ENCODE peak calls at places on chromosomes 7 and 10, in seven cellular contexts. One of them, this sample, is unnamed.

GRCh38 chr7:151694828-151695580 is 175.3 kb upstream of the RHEB start:
- DNase-seq in suprapubic skin: no peak
- DNase-seq in tibial nerve: no peak
- DNase-seq in uterus: no peak
- DNase-seq in ovary: no peak
- DNase-seq in colonic mucosa: peak; percentile 57
- DNase-seq in heart left ventricle: peak; percentile 84
- DNase-seq in this sample: peak; percentile 51

GRCh38 chr10:24382979-24383663 is 174.2 kb downstream of the KIAA1217 start:
- DNase-seq in uterus: no peak
- DNase-seq in tibial nerve: no peak
- DNase-seq in suprapubic skin: no peak
- DNase-seq in heart left ventricle: no peak
- DNase-seq in ovary: no peak
- DNase-seq in colonic mucosa: peak; percentile 63
- DNase-seq in this sample: no peak

GRCh38 chr7:136006208-136006607 is 29.0 kb upstream of the MTPN start:
- DNase-seq in ovary: no peak
- DNase-seq in suprapubic skin: no peak
- DNase-seq in heart left ventricle: no peak
- DNase-seq in uterus: no peak
- DNase-seq in tibial nerve: no peak
- DNase-seq in colonic mucosa: no peak
- DNase-seq in this sample: no peak

GRCh38 chr10:69337312-69338132 is 59.2 kb downstream of the HK1 start:
- DNase-seq in tibial nerve: no peak
- DNase-seq in colonic mucosa: no peak
- DNase-seq in uterus: no peak
- DNase-seq in ovary: no peak
- DNase-seq in suprapubic skin: peak; percentile 77
- DNase-seq in heart left ventricle: peak; percentile 40
- DNase-seq in this sample: peak; percentile 59

GRCh38 chr10:76882245-76882644 is 755.4 kb downstream of the KCNMA1 start:
- DNase-seq in colonic mucosa: no peak
- DNase-seq in heart left ventricle: no peak
- DNase-seq in tibial nerve: no peak
- DNase-seq in ovary: no peak
- DNase-seq in suprapubic skin: no peak
- DNase-seq in uterus: no peak
- DNase-seq in this sample: peak; percentile 47

GRCh38 chr10:6590100-6590499 is 10.0 kb upstream of the PRKCQ start:
- DNase-seq in ovary: no peak
- DNase-seq in heart left ventricle: no peak
- DNase-seq in suprapubic skin: no peak
- DNase-seq in tibial nerve: no peak
- DNase-seq in colonic mucosa: no peak
- DNase-seq in uterus: no peak
- DNase-seq in this sample: no peak

GRCh38 chr7:55593515-55594318 is 21.4 kb upstream of the VOPP1 start:
- DNase-seq in suprapubic skin: no peak
- DNase-seq in tibial nerve: peak; percentile 45
- DNase-seq in heart left ventricle: no peak
- DNase-seq in ovary: peak; percentile 32
- DNase-seq in uterus: peak; percentile 55
- DNase-seq in colonic mucosa: peak; percentile 76
- DNase-seq in this sample: peak; percentile 75

GRCh38 chr7:123865517-123866117 is 20.6 kb downstream of the HYAL4 start:
- DNase-seq in tibial nerve: no peak
- DNase-seq in ovary: peak; percentile 20
- DNase-seq in uterus: peak; percentile 24
- DNase-seq in heart left ventricle: peak; percentile 42
- DNase-seq in suprapubic skin: no peak
- DNase-seq in colonic mucosa: peak; percentile 78
- DNase-seq in this sample: no peak

GRCh38 chr10:68099736-68100135 is 9.6 kb upstream of the MYPN start:
- DNase-seq in suprapubic skin: no peak
- DNase-seq in ovary: no peak
- DNase-seq in tibial nerve: no peak
- DNase-seq in colonic mucosa: no peak
- DNase-seq in heart left ventricle: no peak
- DNase-seq in uterus: no peak
- DNase-seq in this sample: no peak

GRCh38 chr7:71925663-71926062 is 486.5 kb downstream of the CALN1 start:
- DNase-seq in uterus: no peak
- DNase-seq in heart left ventricle: no peak
- DNase-seq in tibial nerve: no peak
- DNase-seq in suprapubic skin: no peak
- DNase-seq in ovary: no peak
- DNase-seq in colonic mucosa: no peak
- DNase-seq in this sample: no peak

GRCh38 chr10:21208666-21209316 is 311.7 kb upstream of the NEBL start:
- DNase-seq in uterus: no peak
- DNase-seq in tibial nerve: no peak
- DNase-seq in colonic mucosa: no peak
- DNase-seq in suprapubic skin: no peak
- DNase-seq in heart left ventricle: no peak
- DNase-seq in ovary: no peak
- DNase-seq in this sample: no peak

GRCh38 chr10:7233259-7233991 is 177.4 kb downstream of the SFMBT2 start:
- DNase-seq in uterus: no peak
- DNase-seq in tibial nerve: no peak
- DNase-seq in suprapubic skin: no peak
- DNase-seq in heart left ventricle: no peak
- DNase-seq in ovary: no peak
- DNase-seq in colonic mucosa: no peak
- DNase-seq in this sample: no peak

GRCh38 chr10:119817991-119818888 is 54.4 kb downstream of the MCMBP start:
- DNase-seq in uterus: peak; percentile 80
- DNase-seq in heart left ventricle: peak; percentile 46
- DNase-seq in colonic mucosa: peak; percentile 27
- DNase-seq in tibial nerve: peak; percentile 33
- DNase-seq in suprapubic skin: peak; percentile 81
- DNase-seq in ovary: peak; percentile 87
- DNase-seq in this sample: peak; percentile 67

GRCh38 chr7:2862831-2863361 is 18.8 kb upstream of the GNA12 start:
- DNase-seq in uterus: no peak
- DNase-seq in tibial nerve: no peak
- DNase-seq in colonic mucosa: no peak
- DNase-seq in ovary: peak; percentile 54
- DNase-seq in heart left ventricle: no peak
- DNase-seq in suprapubic skin: no peak
- DNase-seq in this sample: no peak

GRCh38 chr10:70648427-70648826 is 23.9 kb upstream of the ADAMTS14 start:
- DNase-seq in suprapubic skin: no peak
- DNase-seq in tibial nerve: no peak
- DNase-seq in ovary: no peak
- DNase-seq in heart left ventricle: no peak
- DNase-seq in colonic mucosa: no peak
- DNase-seq in uterus: no peak
- DNase-seq in this sample: no peak

GRCh38 chr7:17095951-17096350 is 202.5 kb upstream of the AHR start:
- DNase-seq in heart left ventricle: no peak
- DNase-seq in suprapubic skin: no peak
- DNase-seq in ovary: no peak
- DNase-seq in tibial nerve: no peak
- DNase-seq in colonic mucosa: no peak
- DNase-seq in uterus: no peak
- DNase-seq in this sample: no peak

GRCh38 chr10:4196948-4197390 is 412.0 kb upstream of the KLF6 start:
- DNase-seq in suprapubic skin: no peak
- DNase-seq in colonic mucosa: no peak
- DNase-seq in tibial nerve: no peak
- DNase-seq in ovary: no peak
- DNase-seq in uterus: no peak
- DNase-seq in heart left ventricle: no peak
- DNase-seq in this sample: no peak

GRCh38 chr10:4195214-4195613 is 410.2 kb upstream of the KLF6 start:
- DNase-seq in ovary: no peak
- DNase-seq in uterus: no peak
- DNase-seq in tibial nerve: no peak
- DNase-seq in colonic mucosa: no peak
- DNase-seq in suprapubic skin: no peak
- DNase-seq in heart left ventricle: no peak
- DNase-seq in this sample: no peak

GRCh38 chr10:4197676-4198075 is 412.7 kb upstream of the KLF6 start:
- DNase-seq in heart left ventricle: no peak
- DNase-seq in colonic mucosa: no peak
- DNase-seq in ovary: no peak
- DNase-seq in uterus: no peak
- DNase-seq in suprapubic skin: no peak
- DNase-seq in tibial nerve: no peak
- DNase-seq in this sample: no peak

GRCh38 chr10:4199196-4199595 is 414.2 kb upstream of the KLF6 start:
- DNase-seq in ovary: no peak
- DNase-seq in uterus: no peak
- DNase-seq in suprapubic skin: no peak
- DNase-seq in tibial nerve: no peak
- DNase-seq in colonic mucosa: no peak
- DNase-seq in heart left ventricle: no peak
- DNase-seq in this sample: no peak

DNA sequence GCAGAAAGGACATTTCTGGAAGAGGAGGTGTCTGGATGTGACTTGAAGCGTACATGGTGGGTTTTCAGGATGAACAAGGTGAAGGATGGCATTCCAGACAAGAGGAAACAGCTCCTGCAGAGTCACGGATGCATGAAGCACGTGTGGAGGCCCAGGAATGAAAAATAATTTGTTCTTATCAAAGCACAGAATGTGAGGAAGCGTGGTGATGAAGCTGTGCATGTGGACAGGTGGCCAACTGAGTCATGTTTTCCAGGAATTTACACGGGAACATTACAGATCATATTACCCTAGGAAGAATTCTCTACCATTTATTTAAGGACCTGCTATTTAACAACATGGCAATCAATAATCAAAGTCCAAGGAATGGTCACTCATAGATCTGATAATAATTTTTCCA is 413.2 kb upstream of the KLF6 start:
- DNase-seq in uterus: no peak
- DNase-seq in suprapubic skin: no peak
- DNase-seq in heart left ventricle: no peak
- DNase-seq in colonic mucosa: no peak
- DNase-seq in ovary: no peak
- DNase-seq in tibial nerve: no peak
- DNase-seq in this sample: no peak
- H3K4me1 ChIP-seq in uterus: no peaks in the 10 kb centered on the region
- H3K4me1 ChIP-seq in suprapubic skin: peaks cover 20% of the 10 kb centered on the region
- H3K4me1 ChIP-seq in heart left ventricle: peaks cover 13% of the 10 kb centered on the region
- H3K4me1 ChIP-seq in colonic mucosa: no peaks in the 10 kb centered on the region
- H3K4me1 ChIP-seq in ovary: peaks cover 1% of the 10 kb centered on the region
- H3K4me1 ChIP-seq in tibial nerve: peaks cover 20% of the 10 kb centered on the region
- H3K4me1 ChIP-seq in this sample: peaks cover 10% of the 10 kb centered on the region

DNA sequence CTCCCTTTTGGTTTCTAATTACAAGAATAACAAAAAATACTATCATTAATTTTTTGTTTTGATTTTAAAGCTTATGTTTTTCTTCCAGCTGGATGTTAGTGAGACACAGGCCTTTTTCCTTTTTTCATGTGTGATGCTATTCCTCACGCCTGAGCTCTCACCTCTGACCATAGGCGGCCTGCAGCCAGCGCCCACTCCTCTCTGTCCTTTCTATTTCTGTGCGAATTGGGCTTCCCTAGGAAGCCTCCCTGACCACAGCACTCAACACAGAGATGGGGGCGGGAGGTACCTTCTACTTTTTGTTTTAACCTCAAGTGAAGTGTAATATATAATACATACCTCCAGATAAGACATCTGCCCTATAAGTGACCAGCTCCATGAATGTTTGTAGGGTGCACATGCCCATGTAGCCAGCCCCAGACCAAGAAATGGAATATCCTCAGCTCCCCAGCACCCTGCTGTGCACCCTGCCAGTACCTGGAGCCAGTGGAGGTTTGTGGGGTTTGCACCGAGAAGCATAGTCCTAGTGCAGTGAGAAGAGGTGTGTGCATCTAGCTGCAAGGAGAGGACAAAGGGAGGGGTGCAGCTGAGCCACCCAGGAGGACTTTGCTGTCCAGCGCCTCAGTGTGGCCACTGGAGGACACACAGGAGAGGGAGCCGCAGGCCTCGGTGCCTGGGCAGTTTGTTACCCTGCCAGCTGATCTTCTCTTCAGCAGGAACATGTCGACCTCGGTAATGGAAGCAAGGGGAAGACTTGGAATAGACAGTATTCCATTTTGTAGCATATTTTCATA is 38.5 kb downstream of the BNIP3 start:
- DNase-seq in uterus: no peak
- DNase-seq in tibial nerve: no peak
- DNase-seq in ovary: peak; percentile 48
- DNase-seq in heart left ventricle: no peak
- DNase-seq in suprapubic skin: peak; percentile 69
- DNase-seq in colonic mucosa: no peak
- DNase-seq in this sample: no peak
- TF ChIP-seq CTCF in uterus: no peak
- TF ChIP-seq CTCF in tibial nerve: no peak
- TF ChIP-seq CTCF in ovary: no peak
- TF ChIP-seq CTCF in heart left ventricle: peak; percentile 52
- TF ChIP-seq CTCF in suprapubic skin: peak; percentile 15
- TF ChIP-seq CTCF in colonic mucosa: peak; percentile 14
- TF ChIP-seq CTCF in this sample: peak; percentile 25

DNA sequence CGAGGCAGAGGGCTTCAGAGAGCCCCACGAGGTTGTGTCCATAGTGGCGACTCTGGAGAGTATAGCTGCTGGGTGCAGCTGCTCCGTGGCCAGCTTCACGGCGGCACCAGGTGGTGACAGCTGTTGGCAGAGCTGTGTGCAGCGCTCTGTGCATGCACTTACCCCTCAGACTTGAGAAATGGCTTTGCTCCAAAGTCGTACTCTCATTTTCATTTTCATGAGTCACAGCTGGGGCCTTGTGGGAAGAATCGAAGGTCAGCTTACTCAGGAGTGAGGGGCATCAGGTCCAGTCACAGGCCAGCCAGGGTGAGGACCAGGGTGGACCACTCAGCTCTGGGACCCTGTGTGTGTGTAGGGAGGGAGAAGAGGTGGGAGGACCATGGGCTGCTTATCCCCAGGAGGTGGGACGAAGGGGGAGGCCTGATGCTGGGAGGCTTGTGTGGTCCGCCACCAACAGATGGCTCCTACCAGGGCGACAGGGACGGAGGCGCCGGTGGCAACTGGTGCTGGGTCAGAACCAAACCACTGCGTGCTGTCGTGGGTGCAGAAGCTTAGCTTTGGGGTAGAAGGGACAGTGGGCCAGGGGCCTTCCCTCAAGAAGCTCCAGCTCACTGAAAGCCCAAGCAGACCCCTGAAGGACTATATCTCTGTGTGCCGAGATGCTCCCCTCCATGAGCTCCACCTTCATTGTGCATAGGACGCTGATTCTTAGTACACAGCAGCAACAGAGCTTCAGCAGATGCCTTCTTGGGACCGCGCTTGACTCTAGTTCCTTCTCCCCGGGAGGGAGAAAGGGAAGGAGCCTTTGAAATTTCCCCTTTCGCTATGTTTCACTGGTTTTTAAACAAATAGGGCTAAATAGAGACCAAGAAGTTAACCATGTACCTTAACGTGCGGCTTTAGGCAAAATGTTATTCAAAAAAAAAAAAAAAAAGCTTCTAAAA is 225.0 kb downstream of the CELF2 start:
- DNase-seq in colonic mucosa: peak; percentile 36
- DNase-seq in heart left ventricle: peak; percentile 64
- DNase-seq in ovary: peak; percentile 33
- DNase-seq in suprapubic skin: no peak
- DNase-seq in uterus: no peak
- DNase-seq in tibial nerve: no peak
- DNase-seq in this sample: no peak
- H3K4me1 ChIP-seq in colonic mucosa: no peaks in the 10 kb centered on the region
- H3K4me1 ChIP-seq in heart left ventricle: peaks cover 17% of the 10 kb centered on the region
- H3K4me1 ChIP-seq in ovary: peaks cover 14% of the 10 kb centered on the region
- H3K4me1 ChIP-seq in suprapubic skin: peaks cover 12% of the 10 kb centered on the region
- H3K4me1 ChIP-seq in uterus: no peaks in the 10 kb centered on the region
- H3K4me1 ChIP-seq in tibial nerve: peaks cover 55% of the 10 kb centered on the region
- H3K4me1 ChIP-seq in this sample: peaks cover 30% of the 10 kb centered on the region

GRCh38 chr10:129332476-129332875 is 134.6 kb upstream of the MGMT start:
- DNase-seq in colonic mucosa: no peak
- DNase-seq in suprapubic skin: no peak
- DNase-seq in uterus: no peak
- DNase-seq in tibial nerve: no peak
- DNase-seq in heart left ventricle: no peak
- DNase-seq in ovary: no peak
- DNase-seq in this sample: no peak
- TF ChIP-seq CTCF in colonic mucosa: no peak
- TF ChIP-seq CTCF in suprapubic skin: no peak
- TF ChIP-seq CTCF in uterus: peak; percentile 15
- TF ChIP-seq CTCF in tibial nerve: peak; percentile 21
- TF ChIP-seq CTCF in heart left ventricle: peak; percentile 47
- TF ChIP-seq CTCF in ovary: no peak
- TF ChIP-seq CTCF in this sample: peak; percentile 53